ENCODE peak calls at places on chromosome 1, in ten cellular contexts. One of them, this sample, is unnamed. For H3K4me1, the result is how much of the 10 kb centered on the place peaks cover.

GRCh38 chr1:229155472-229155871 is 115.4 kb upstream of the RAB4A start:
- DNase-seq in stomach: no peak
- DNase-seq in heart left ventricle: peak
- DNase-seq in PC-3: no peak
- DNase-seq in sigmoid colon: no peak
- DNase-seq in PC-9: no peak
- DNase-seq in K562: no peak
- DNase-seq in ovary: no peak
- DNase-seq in upper lobe of right lung: no peak
- DNase-seq in CD4-positive, alpha-beta memory T cell: no peak
- DNase-seq in this sample: no peak

GRCh38 chr1:42433324-42433860 is 22.4 kb downstream of the ZMYND12 start:
- DNase-seq in PC-9: no peak
- DNase-seq in ovary: no peak
- DNase-seq in K562: no peak
- DNase-seq in stomach: no peak
- DNase-seq in CD4-positive, alpha-beta memory T cell: no peak
- DNase-seq in PC-3: no peak
- DNase-seq in sigmoid colon: no peak
- DNase-seq in upper lobe of right lung: no peak
- DNase-seq in heart left ventricle: no peak
- DNase-seq in this sample: no peak

GRCh38 chr1:30034627-30035521 is 688.5 kb downstream of the MATN1 start:
- DNase-seq in ovary: no peak
- DNase-seq in K562: no peak
- DNase-seq in PC-9: peak
- DNase-seq in heart left ventricle: no peak
- DNase-seq in CD4-positive, alpha-beta memory T cell: no peak
- DNase-seq in upper lobe of right lung: peak
- DNase-seq in sigmoid colon: no peak
- DNase-seq in PC-3: peak
- DNase-seq in stomach: no peak
- DNase-seq in this sample: peak

GRCh38 chr1:226406401-226406881 is 1.5 kb downstream of the PARP1 start:
- DNase-seq in PC-9: peak
- DNase-seq in sigmoid colon: no peak
- DNase-seq in K562: peak
- DNase-seq in ovary: no peak
- DNase-seq in heart left ventricle: no peak
- DNase-seq in upper lobe of right lung: no peak
- DNase-seq in CD4-positive, alpha-beta memory T cell: no peak
- DNase-seq in PC-3: peak
- DNase-seq in stomach: no peak
- DNase-seq in this sample: no peak

GRCh38 chr1:167563579-167564246 is 10.2 kb upstream of the CREG1 start:
- DNase-seq in PC-3: peak
- DNase-seq in K562: peak
- DNase-seq in stomach: peak
- DNase-seq in ovary: no peak
- DNase-seq in PC-9: peak
- DNase-seq in sigmoid colon: peak
- DNase-seq in heart left ventricle: peak
- DNase-seq in CD4-positive, alpha-beta memory T cell: no peak
- DNase-seq in upper lobe of right lung: no peak
- DNase-seq in this sample: no peak

GRCh38 chr1:151942882-151943281 is 33.6 kb upstream of the THEM4 start:
- DNase-seq in K562: no peak
- DNase-seq in stomach: no peak
- DNase-seq in upper lobe of right lung: no peak
- DNase-seq in CD4-positive, alpha-beta memory T cell: no peak
- DNase-seq in heart left ventricle: peak
- DNase-seq in PC-9: no peak
- DNase-seq in ovary: no peak
- DNase-seq in sigmoid colon: no peak
- DNase-seq in PC-3: no peak
- DNase-seq in this sample: no peak

GRCh38 chr1:201326710-201327109 is 43.4 kb downstream of the PKP1 start:
- DNase-seq in upper lobe of right lung: peak
- DNase-seq in ovary: no peak
- DNase-seq in PC-3: no peak
- DNase-seq in PC-9: no peak
- DNase-seq in heart left ventricle: peak
- DNase-seq in stomach: no peak
- DNase-seq in K562: no peak
- DNase-seq in sigmoid colon: no peak
- DNase-seq in CD4-positive, alpha-beta memory T cell: no peak
- DNase-seq in this sample: no peak

GRCh38 chr1:89941110-89941770 is 53.7 kb upstream of the ZNF326 start:
- DNase-seq in ovary: no peak
- DNase-seq in PC-3: no peak
- DNase-seq in sigmoid colon: no peak
- DNase-seq in CD4-positive, alpha-beta memory T cell: peak
- DNase-seq in upper lobe of right lung: no peak
- DNase-seq in PC-9: no peak
- DNase-seq in K562: peak
- DNase-seq in stomach: no peak
- DNase-seq in heart left ventricle: no peak
- DNase-seq in this sample: no peak

GRCh38 chr1:172399369-172400072 is 21.0 kb upstream of the C1orf105 start:
- DNase-seq in stomach: peak
- DNase-seq in ovary: peak
- DNase-seq in upper lobe of right lung: no peak
- DNase-seq in heart left ventricle: peak
- DNase-seq in CD4-positive, alpha-beta memory T cell: no peak
- DNase-seq in sigmoid colon: peak
- DNase-seq in K562: peak
- DNase-seq in PC-3: peak
- DNase-seq in PC-9: peak
- DNase-seq in this sample: peak

GRCh38 chr1:17669866-17670451 is 85.2 kb upstream of the ACTL8 start:
- DNase-seq in PC-9: no peak
- DNase-seq in sigmoid colon: no peak
- DNase-seq in PC-3: no peak
- DNase-seq in CD4-positive, alpha-beta memory T cell: no peak
- DNase-seq in heart left ventricle: peak
- DNase-seq in upper lobe of right lung: no peak
- DNase-seq in K562: no peak
- DNase-seq in stomach: no peak
- DNase-seq in ovary: no peak
- DNase-seq in this sample: no peak

GRCh38 chr1:152546704-152547103 is 19.9 kb downstream of the LCE3E start:
- DNase-seq in stomach: no peak
- DNase-seq in upper lobe of right lung: no peak
- DNase-seq in K562: no peak
- DNase-seq in CD4-positive, alpha-beta memory T cell: no peak
- DNase-seq in PC-3: no peak
- DNase-seq in ovary: no peak
- DNase-seq in PC-9: no peak
- DNase-seq in heart left ventricle: no peak
- DNase-seq in sigmoid colon: no peak
- DNase-seq in this sample: no peak

GRCh38 chr1:183735069-183735860 is 69.7 kb upstream of the RGL1 start:
- DNase-seq in sigmoid colon: no peak
- DNase-seq in upper lobe of right lung: no peak
- DNase-seq in heart left ventricle: no peak
- DNase-seq in K562: no peak
- DNase-seq in CD4-positive, alpha-beta memory T cell: no peak
- DNase-seq in PC-3: peak
- DNase-seq in PC-9: no peak
- DNase-seq in stomach: no peak
- DNase-seq in ovary: no peak
- DNase-seq in this sample: no peak

GRCh38 chr1:46595127-46595526 is 8.9 kb downstream of the MKNK1 start:
- DNase-seq in CD4-positive, alpha-beta memory T cell: no peak
- DNase-seq in heart left ventricle: peak
- DNase-seq in ovary: no peak
- DNase-seq in PC-9: no peak
- DNase-seq in PC-3: no peak
- DNase-seq in sigmoid colon: peak
- DNase-seq in upper lobe of right lung: peak
- DNase-seq in K562: peak
- DNase-seq in stomach: no peak
- DNase-seq in this sample: peak

GRCh38 chr1:46596846-46597245 is 7.2 kb downstream of the MKNK1 start:
- DNase-seq in PC-3: no peak
- DNase-seq in K562: no peak
- DNase-seq in stomach: no peak
- DNase-seq in upper lobe of right lung: no peak
- DNase-seq in ovary: no peak
- DNase-seq in heart left ventricle: no peak
- DNase-seq in PC-9: no peak
- DNase-seq in CD4-positive, alpha-beta memory T cell: no peak
- DNase-seq in sigmoid colon: no peak
- DNase-seq in this sample: no peak

GRCh38 chr1:46594068-46594467 is 10.0 kb downstream of the MKNK1 start:
- DNase-seq in upper lobe of right lung: no peak
- DNase-seq in sigmoid colon: no peak
- DNase-seq in heart left ventricle: no peak
- DNase-seq in PC-3: no peak
- DNase-seq in CD4-positive, alpha-beta memory T cell: no peak
- DNase-seq in stomach: no peak
- DNase-seq in ovary: no peak
- DNase-seq in K562: no peak
- DNase-seq in PC-9: no peak
- DNase-seq in this sample: no peak

GRCh38 chr1:46592846-46593245 is 11.2 kb downstream of the MKNK1 start:
- DNase-seq in PC-9: no peak
- DNase-seq in CD4-positive, alpha-beta memory T cell: no peak
- DNase-seq in heart left ventricle: no peak
- DNase-seq in sigmoid colon: no peak
- DNase-seq in ovary: no peak
- DNase-seq in PC-3: no peak
- DNase-seq in K562: no peak
- DNase-seq in stomach: no peak
- DNase-seq in upper lobe of right lung: no peak
- DNase-seq in this sample: no peak

GRCh38 chr1:46596036-46596435 is 8.0 kb downstream of the MKNK1 start:
- DNase-seq in CD4-positive, alpha-beta memory T cell: no peak
- DNase-seq in PC-9: no peak
- DNase-seq in sigmoid colon: no peak
- DNase-seq in upper lobe of right lung: no peak
- DNase-seq in ovary: no peak
- DNase-seq in heart left ventricle: no peak
- DNase-seq in K562: no peak
- DNase-seq in stomach: no peak
- DNase-seq in PC-3: no peak
- DNase-seq in this sample: no peak
- H3K27ac ChIP-seq in CD4-positive, alpha-beta memory T cell: no peak
- H3K27ac ChIP-seq in PC-9: no peak
- H3K27ac ChIP-seq in sigmoid colon: peak
- H3K27ac ChIP-seq in upper lobe of right lung: no peak
- H3K27ac ChIP-seq in ovary: no peak
- H3K27ac ChIP-seq in heart left ventricle: no peak
- H3K27ac ChIP-seq in K562: no peak
- H3K27ac ChIP-seq in stomach: peak
- H3K27ac ChIP-seq in PC-3: no peak
- H3K27ac ChIP-seq in this sample: no peak

DNA sequence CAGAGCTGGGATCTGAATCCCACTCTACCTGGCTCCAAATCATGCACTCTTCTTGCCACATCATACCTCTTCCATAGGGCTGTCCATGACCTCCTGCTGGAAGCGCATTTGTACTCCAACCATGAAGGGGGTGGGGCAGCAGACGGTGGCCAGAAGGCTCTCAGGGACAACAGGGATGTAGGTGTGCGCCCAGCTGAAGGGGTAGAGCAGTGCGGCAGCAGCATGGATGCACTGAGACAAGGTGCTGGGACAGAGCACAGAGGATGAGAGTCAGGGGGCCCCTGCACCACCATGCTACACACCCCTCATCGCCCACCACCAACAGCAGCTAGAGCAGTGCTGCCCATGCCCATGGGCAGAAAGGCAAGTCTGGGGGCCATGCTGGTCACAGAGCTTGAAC is 8.4 kb downstream of the DENND2D start:
- DNase-seq in heart left ventricle: no peak
- DNase-seq in sigmoid colon: no peak
- DNase-seq in PC-3: no peak
- DNase-seq in CD4-positive, alpha-beta memory T cell: no peak
- DNase-seq in PC-9: no peak
- DNase-seq in upper lobe of right lung: no peak
- DNase-seq in ovary: no peak
- DNase-seq in stomach: no peak
- DNase-seq in K562: no peak
- DNase-seq in this sample: no peak
- H3K4me1 ChIP-seq in heart left ventricle: under half
- H3K4me1 ChIP-seq in sigmoid colon: under half
- H3K4me1 ChIP-seq in PC-3: under half
- H3K4me1 ChIP-seq in CD4-positive, alpha-beta memory T cell: half or more
- H3K4me1 ChIP-seq in PC-9: under half
- H3K4me1 ChIP-seq in upper lobe of right lung: half or more
- H3K4me1 ChIP-seq in ovary: under half
- H3K4me1 ChIP-seq in stomach: under half
- H3K4me1 ChIP-seq in K562: under half
- H3K4me1 ChIP-seq in this sample: under half

DNA sequence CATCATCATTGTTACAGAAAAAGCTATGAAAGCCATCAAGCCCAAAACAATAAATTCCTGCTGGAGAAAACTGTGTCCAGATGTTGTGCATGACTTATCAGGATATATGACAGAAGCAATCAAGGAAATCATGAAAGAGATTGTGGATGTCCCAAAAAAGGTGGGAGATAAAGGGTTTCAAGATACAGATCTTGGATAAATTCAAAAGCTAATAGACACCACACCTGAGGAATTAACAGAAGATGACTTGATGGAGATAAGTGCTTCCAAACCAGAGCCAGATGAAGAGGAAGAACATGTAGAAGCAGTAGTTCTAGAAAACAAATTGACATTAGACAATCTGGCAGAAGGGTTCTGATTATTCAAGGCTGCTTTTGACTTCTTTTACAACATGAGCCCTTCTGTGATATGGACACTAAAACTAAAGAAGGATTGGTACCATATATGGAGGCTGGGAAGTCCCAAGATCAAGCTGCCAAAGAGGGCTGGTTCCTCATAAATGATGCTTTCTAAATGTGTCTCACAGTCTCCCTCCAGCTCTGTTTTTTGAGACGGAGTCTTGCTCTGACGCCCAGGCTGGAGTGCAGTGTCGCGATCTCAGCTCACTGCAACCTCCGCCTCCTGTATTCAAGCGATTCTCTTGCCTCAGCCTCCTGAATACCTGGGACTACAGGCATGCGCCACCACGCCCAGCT is 32.1 kb upstream of the LRIG2 start:
- DNase-seq in heart left ventricle: no peak
- DNase-seq in PC-9: no peak
- DNase-seq in stomach: no peak
- DNase-seq in K562: no peak
- DNase-seq in sigmoid colon: no peak
- DNase-seq in upper lobe of right lung: no peak
- DNase-seq in CD4-positive, alpha-beta memory T cell: no peak
- DNase-seq in ovary: no peak
- DNase-seq in PC-3: no peak
- DNase-seq in this sample: no peak
- H3K27ac ChIP-seq in heart left ventricle: no peak
- H3K27ac ChIP-seq in PC-9: no peak
- H3K27ac ChIP-seq in stomach: no peak
- H3K27ac ChIP-seq in K562: no peak
- H3K27ac ChIP-seq in sigmoid colon: no peak
- H3K27ac ChIP-seq in upper lobe of right lung: no peak
- H3K27ac ChIP-seq in CD4-positive, alpha-beta memory T cell: no peak
- H3K27ac ChIP-seq in ovary: no peak
- H3K27ac ChIP-seq in PC-3: no peak
- H3K27ac ChIP-seq in this sample: no peak

GRCh38 chr1:39144943-39145650 is 59.4 kb upstream of the MACF1 start:
- DNase-seq in heart left ventricle: no peak
- DNase-seq in stomach: no peak
- DNase-seq in PC-9: no peak
- DNase-seq in PC-3: no peak
- DNase-seq in upper lobe of right lung: no peak
- DNase-seq in ovary: no peak
- DNase-seq in CD4-positive, alpha-beta memory T cell: no peak
- DNase-seq in K562: no peak
- DNase-seq in sigmoid colon: no peak
- DNase-seq in this sample: no peak
- H3K4me1 ChIP-seq in heart left ventricle: under half
- H3K4me1 ChIP-seq in stomach: under half
- H3K4me1 ChIP-seq in PC-9: under half
- H3K4me1 ChIP-seq in PC-3: under half
- H3K4me1 ChIP-seq in upper lobe of right lung: half or more
- H3K4me1 ChIP-seq in ovary: under half
- H3K4me1 ChIP-seq in CD4-positive, alpha-beta memory T cell: under half
- H3K4me1 ChIP-seq in K562: under half
- H3K4me1 ChIP-seq in sigmoid colon: half or more
- H3K4me1 ChIP-seq in this sample: under half

This sample was measured in colonic mucosa.